ENCODE peak calls at places on chromosomes 2 and 18, in five cellular contexts. O is hippocampal formation, A is DMS 273 treated with DMSO at 0.1 percent for 48 hours, J is neuronal stem cell, Q is left kidney. Y is an unnamed sample.

GRCh38 chr18:79556829-79557585 is 122.6 kb upstream of the CTDP1 start:
- DNase-seq in O (no peak), A (no peak), J (no peak), Q (peak), Y (no peak)

GRCh38 chr2:20115902-20116301 is 64.5 kb upstream of the LAPTM4A start:
- DNase-seq in O (no peak), A (no peak), J (no peak), Q (no peak), Y (no peak)

GRCh38 chr2:157509755-157510154 is 65.9 kb upstream of the CYTIP start:
- DNase-seq in O (peak), A (no peak), J (no peak), Q (no peak), Y (peak)

GRCh38 chr2:165357758-165358157 is 111.7 kb upstream of the CSRNP3 start:
- DNase-seq in O (no peak), A (peak), J (no peak), Q (peak), Y (peak)

GRCh38 chr18:9081940-9082339 is 20.6 kb upstream of the NDUFV2 start:
- DNase-seq in O (no peak), A (no peak), J (no peak), Q (no peak), Y (no peak)

GRCh38 chr18:44681611-44682010 is 923 bp downstream of the SETBP1 start:
- DNase-seq in O (no peak), A (no peak), J (no peak), Q (peak), Y (no peak)

GRCh38 chr2:215696998-215697397 is 261.1 kb upstream of the FN1 start:
- DNase-seq in O (no peak), A (no peak), J (no peak), Q (no peak), Y (no peak)

GRCh38 chr18:68152770-68153169 is 562.1 kb downstream of the TMX3 start:
- DNase-seq in O (no peak), A (no peak), J (no peak), Q (no peak), Y (no peak)

GRCh38 chr2:151043484-151043883 is 218.2 kb downstream of the RBM43 start:
- DNase-seq in O (no peak), A (peak), J (no peak), Q (no peak), Y (no peak)

GRCh38 chr2:208477741-208478140 is 71.1 kb downstream of the PTH2R start:
- DNase-seq in O (no peak), A (no peak), J (no peak), Q (no peak), Y (no peak)

GRCh38 chr18:56967032-56967431 is 179.9 kb upstream of the BOD1L2 start:
- DNase-seq in O (no peak), A (no peak), J (no peak), Q (no peak), Y (no peak)

GRCh38 chr2:162989507-162989906 is 150.9 kb upstream of the KCNH7 start:
- DNase-seq in O (no peak), A (no peak), J (no peak), Q (no peak), Y (peak)

GRCh38 chr18:27608742-27609141 is 423.6 kb upstream of the CHST9 start:
- DNase-seq in O (no peak), A (no peak), J (no peak), Q (no peak), Y (peak)

GRCh38 chr2:173869244-173869643 is 95.9 kb downstream of the SP3 start:
- DNase-seq in O (no peak), A (no peak), J (no peak), Q (peak), Y (no peak)

GRCh38 chr2:84395819-84396218 is 63.3 kb downstream of the SUCLG1 start:
- DNase-seq in O (no peak), A (no peak), J (no peak), Q (no peak), Y (no peak)

GRCh38 chr18:54608008-54608642 is 17.1 kb downstream of the DYNAP start:
- DNase-seq in O (no peak), A (no peak), J (no peak), Q (peak), Y (no peak)

GRCh38 chr2:113116100-113116958 is 11.1 kb upstream of the IL1RN start:
- DNase-seq in O (no peak), A (no peak), J (no peak), Q (no peak), Y (no peak)

GRCh38 chr2:67719351-67719750 is 322.2 kb downstream of the ETAA1 start:
- DNase-seq in O (no peak), A (no peak), J (no peak), Q (no peak), Y (no peak)

GRCh38 chr18:4125246-4125938 is 329.7 kb downstream of the DLGAP1 start:
- DNase-seq in O (no peak), A (peak), J (peak), Q (peak), Y (no peak)

GRCh38 chr2:43131051-43131889 is 95.1 kb downstream of the ZFP36L2 start:
- DNase-seq in O (peak), A (no peak), J (no peak), Q (no peak), Y (peak)

GRCh38 chr2:78418041-78418440 is 607.5 kb upstream of the REG3G start:
- DNase-seq in O (no peak), A (no peak), J (no peak), Q (peak), Y (peak)

GRCh38 chr2:74260495-74260894 is 62.1 kb downstream of the MTHFD2 start:
- DNase-seq in O (no peak), A (no peak), J (no peak), Q (no peak), Y (no peak)

GRCh38 chr18:48860276-48861180 is 90.2 kb downstream of the SMAD7 start:
- DNase-seq in O (no peak), A (no peak), J (peak), Q (peak), Y (no peak)

Y was measured in NCI-H1694 treated with DMSO at 0.1 percent for 48 hours.